ENCODE peak calls at places on chromosome 10, in seven cellular contexts. T is IMR-90, N is H1, W is neuronal stem cell, X is H9, E is trophoblast cell, P is mesenchymal stem cell. G is an unnamed sample.

GRCh38 chr10:79127151-79127961 is 58.6 kb downstream of the ZMIZ1 start:
- DNase-seq in T (peak; percentile 86), X (peak; percentile 81), W (no peak), N (no peak), P (peak; percentile 90), E (peak; percentile 78), G (peak; percentile 91)

GRCh38 chr10:69343905-69344304 is 65.6 kb downstream of the HK1 start:
- DNase-seq in T (no peak), P (no peak), X (no peak), W (no peak), E (no peak), N (no peak), G (no peak)

GRCh38 chr10:112557197-112557596 is 110.2 kb downstream of the VTI1A start:
- DNase-seq in E (no peak), W (no peak), X (no peak), N (no peak), T (no peak), P (no peak), G (no peak)

GRCh38 chr10:17423641-17424186 is 30.7 kb downstream of the ST8SIA6 start:
- DNase-seq in E (peak; percentile 78), T (no peak), X (no peak), W (peak; percentile 29), N (peak; percentile 2), P (no peak), G (no peak)

GRCh38 chr10:9230625-9231024 is 1176.1 kb downstream of the GATA3 start:
- DNase-seq in E (no peak), N (no peak), X (no peak), P (no peak), T (no peak), W (no peak), G (no peak)

GRCh38 chr10:33459597-33459996 is 125.1 kb upstream of the NRP1 start:
- DNase-seq in P (no peak), X (no peak), T (peak; percentile 28), E (no peak), N (no peak), W (no peak), G (no peak)

GRCh38 chr10:13449296-13449695 is 79.5 kb downstream of the BEND7 start:
- DNase-seq in X (no peak), T (peak; percentile 23), N (no peak), E (no peak), P (no peak), W (no peak), G (no peak)

GRCh38 chr10:3745582-3745981 is 39.4 kb downstream of the KLF6 start:
- DNase-seq in P (no peak), T (no peak), W (no peak), E (no peak), X (no peak), N (no peak), G (no peak)

GRCh38 chr10:118670472-118671124 is 75.2 kb upstream of the PRLHR start:
- DNase-seq in N (no peak), T (no peak), W (no peak), P (no peak), E (no peak), X (no peak), G (no peak)

GRCh38 chr10:45000138-45000763 is 472 bp upstream of the ZNF22 start:
- DNase-seq in N (peak; percentile 45), E (peak; percentile 17), X (no peak), W (no peak), P (peak; percentile 36), T (peak; percentile 9), G (peak; percentile 54)

GRCh38 chr10:43843331-43844101 is 194.8 kb upstream of the ZNF32 start:
- DNase-seq in X (no peak), P (peak; percentile 89), T (peak; percentile 86), N (no peak), W (no peak), E (no peak), G (no peak)

GRCh38 chr10:9762966-9763656 is 1254.6 kb upstream of the CELF2 start:
- DNase-seq in N (no peak), E (peak; percentile 96), T (peak; percentile 82), W (no peak), P (peak; percentile 24), X (no peak), G (no peak)

GRCh38 chr10:49682879-49683278 is 3.4 kb downstream of the C10orf53 start:
- DNase-seq in T (no peak), X (no peak), P (no peak), W (no peak), N (no peak), E (no peak), G (no peak)

GRCh38 chr10:30639946-30640786 is 10.6 kb upstream of the LYZL2 start:
- DNase-seq in T (peak; percentile 77), E (peak; percentile 86), X (no peak), W (peak; percentile 53), N (no peak), P (peak; percentile 62), G (peak; percentile 60)

GRCh38 chr10:483266-483665 is 206.2 kb downstream of the DIP2C start:
- DNase-seq in E (no peak), N (peak; percentile 38), P (no peak), T (no peak), W (no peak), X (peak; percentile 12), G (no peak)

GRCh38 chr10:43024942-43025700 is 51.7 kb upstream of the RET start:
- DNase-seq in N (peak; percentile 35), X (no peak), E (no peak), W (no peak), T (no peak), P (no peak), G (no peak)

DNA sequence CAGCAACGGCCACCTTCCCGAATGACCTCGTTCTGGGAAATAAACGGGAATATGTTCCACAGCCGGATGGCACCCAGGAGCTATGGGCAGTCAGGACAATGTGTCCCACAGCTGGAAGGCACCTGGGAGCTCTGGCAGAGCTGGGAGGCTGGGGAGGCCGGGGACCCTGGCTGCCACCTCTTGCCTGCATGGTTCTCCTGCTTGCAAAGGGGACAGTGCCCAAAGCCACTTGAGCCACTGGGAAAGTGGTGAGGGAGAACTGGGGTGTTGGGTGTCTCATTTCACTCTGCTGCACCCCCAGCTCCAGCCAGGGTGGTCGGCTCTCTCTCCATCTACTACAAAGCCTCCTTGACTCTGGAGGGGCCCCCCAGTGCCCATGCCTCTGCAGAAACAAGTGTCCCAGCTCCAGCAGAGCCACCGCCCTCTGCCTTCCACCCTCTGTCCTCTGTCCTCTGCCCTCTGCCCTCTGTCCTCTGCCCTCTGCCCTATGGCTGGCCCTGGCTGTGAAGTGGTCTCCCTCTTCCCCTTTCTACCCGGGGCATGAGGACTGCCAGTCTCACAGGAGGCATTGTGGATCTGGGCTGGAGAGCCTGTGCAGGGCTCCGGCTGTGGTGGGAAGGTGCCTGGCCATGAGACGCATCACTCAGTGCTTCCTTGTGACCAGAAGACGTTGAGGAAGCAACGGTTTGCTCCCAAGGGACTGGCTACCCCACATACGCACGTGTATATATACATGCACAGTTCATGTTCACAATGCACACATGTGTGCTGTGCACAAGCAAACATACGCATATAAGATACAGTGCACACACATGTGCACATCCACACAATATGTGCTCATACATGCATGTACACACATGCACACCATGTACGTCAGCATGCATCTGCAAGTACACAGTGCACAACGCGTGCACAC is 21.5 kb upstream of the INPP5A start:
- DNase-seq in N (no peak), X (peak; percentile 24), E (no peak), W (no peak), T (no peak), P (no peak), G (no peak)
- H3K4me2 ChIP-seq in N (peak overlapping the region; percentile 85), X (peak overlapping the region; percentile 59), E (no peak overlapping the region), W (no peak overlapping the region), T (no peak overlapping the region), P (no peak overlapping the region), G (no peak overlapping the region)

GRCh38 chr10:101550965-101551364 is 37.1 kb downstream of the POLL start:
- DNase-seq in W (no peak), E (no peak), N (no peak), T (no peak), P (no peak), X (no peak), G (no peak)

DNA sequence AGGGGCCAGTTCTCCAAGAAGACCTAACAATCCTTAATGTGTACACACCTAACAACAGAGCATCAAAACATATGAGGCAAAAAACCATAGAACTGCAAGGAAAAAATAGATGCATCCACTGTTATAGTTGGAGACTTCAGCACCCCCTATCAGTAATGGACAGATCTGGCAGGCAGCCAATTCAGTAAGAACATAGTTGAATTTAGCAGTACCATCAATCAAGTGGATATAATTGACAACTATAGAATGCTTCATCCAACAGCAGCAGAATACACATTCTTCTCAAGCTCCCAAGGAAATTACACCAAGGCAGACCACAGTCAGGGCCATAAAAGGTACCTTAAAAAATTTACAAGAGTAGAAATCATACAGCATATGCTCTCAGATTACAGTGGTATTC is 42.2 kb downstream of the POLL start:
- DNase-seq in E (no peak), P (no peak), T (no peak), N (no peak), X (no peak), W (no peak), G (no peak)
- H3K4ac ChIP-seq in E (no peak overlapping the region), P (no peak overlapping the region), T (no peak overlapping the region), N (no peak overlapping the region), X (no peak overlapping the region), W (no peak overlapping the region), G (no peak overlapping the region)

DNA sequence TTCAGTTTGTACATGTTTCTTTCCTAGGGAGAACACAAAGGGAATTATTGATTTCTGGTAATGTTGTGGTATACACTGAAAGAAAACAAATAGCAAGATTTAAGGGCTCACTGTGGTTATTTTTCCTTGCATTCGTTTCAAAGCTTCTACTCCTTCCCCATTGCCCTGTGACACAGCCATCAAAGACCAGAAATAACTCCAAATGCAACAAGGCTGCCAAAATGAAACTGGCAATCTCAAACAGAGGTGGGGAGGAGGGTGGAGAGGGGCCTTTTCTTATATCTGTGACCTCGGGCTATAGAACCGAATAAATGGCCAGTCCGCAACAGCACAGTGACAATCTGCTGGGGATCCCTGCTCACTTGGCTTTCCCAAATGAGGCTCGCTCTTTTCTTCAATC is 17.3 kb upstream of the SPOCK2 start:
- DNase-seq in N (no peak), W (no peak), P (no peak), X (no peak), E (no peak), T (no peak), G (no peak)
- H2BK5ac ChIP-seq in N (no peak overlapping the region), W (no peak overlapping the region), P (no peak overlapping the region), X (no peak overlapping the region), E (no peak overlapping the region), T (no peak overlapping the region), G (no peak overlapping the region)

DNA sequence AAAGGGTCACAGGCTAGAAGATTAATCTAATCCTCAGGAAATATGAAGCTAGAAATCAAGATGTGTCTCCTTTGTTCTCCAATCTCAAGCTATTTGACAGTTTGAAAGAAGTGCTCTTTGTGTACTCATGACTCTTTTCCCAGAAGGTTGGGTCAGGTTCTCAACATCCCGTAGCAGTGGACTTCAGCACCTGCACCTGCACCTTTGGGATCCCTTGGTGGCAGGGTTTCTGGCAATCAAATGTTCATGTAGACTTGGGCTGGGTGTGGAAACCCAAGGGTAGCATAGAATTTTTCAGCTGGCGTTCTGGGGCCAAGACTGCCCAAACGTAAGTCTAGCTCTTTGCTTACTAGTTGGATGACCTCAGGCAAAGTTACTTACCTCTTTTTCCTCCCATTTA is 134.4 kb downstream of the ADRA2A start:
- DNase-seq in T (no peak), X (no peak), P (no peak), E (no peak), W (no peak), N (no peak), G (no peak)
- H3K4me2 ChIP-seq in T (no peak overlapping the region), X (no peak overlapping the region), P (no peak overlapping the region), E (no peak overlapping the region), W (no peak overlapping the region), N (no peak overlapping the region), G (no peak overlapping the region)

G was measured in mesendoderm.